ENCODE peak calls at places on chromosomes 13 and 19, in four cellular contexts. R is HS-27A, V is amygdala, C is right cardiac atrium. N is an unnamed sample.

GRCh38 chr13:111614613-111615012 is 294.2 kb downstream of the TEX29 start:
- DNase-seq in R (no peak), V (no peak), C (no peak), N (no peak)

GRCh38 chr13:48222358-48223015 is 10.5 kb upstream of the ITM2B start:
- DNase-seq in R (no peak), V (no peak), C (peak; percentile 83), N (no peak)

GRCh38 chr19:48964205-48965032 is 690 bp upstream of the FTL start:
- DNase-seq in R (no peak), V (no peak), C (no peak), N (no peak)

GRCh38 chr19:47778954-47779351 is 450 bp downstream of the SELENOW start:
- DNase-seq in R (no peak), V (peak; percentile 35), C (peak; percentile 73), N (no peak)

GRCh38 chr13:94312511-94313191 is 166.8 kb downstream of the DCT start:
- DNase-seq in R (no peak), V (no peak), C (no peak), N (no peak)

GRCh38 chr13:51625555-51626345 is 41.5 kb downstream of the WDFY2 start:
- DNase-seq in R (no peak), V (peak; percentile 17), C (peak; percentile 65), N (no peak)

GRCh38 chr19:8039231-8039630 is 13.3 kb upstream of the CCL25 start:
- DNase-seq in R (no peak), V (no peak), C (no peak), N (no peak)

GRCh38 chr19:15487038-15487437 is 7.7 kb upstream of the PGLYRP2 start:
- DNase-seq in R (no peak), V (no peak), C (no peak), N (no peak)

GRCh38 chr19:14416743-14417214 is 2.4 kb downstream of the DDX39A start:
- DNase-seq in R (no peak), V (no peak), C (no peak), N (no peak)

GRCh38 chr19:36060430-36060829 is 5.7 kb downstream of the WDR62 start:
- DNase-seq in R (no peak), V (peak; percentile 77), C (peak; percentile 70), N (peak; percentile 28)

GRCh38 chr19:49403404-49404187 is 15.5 kb downstream of the KASH5 start:
- DNase-seq in R (no peak), V (no peak), C (no peak), N (no peak)

GRCh38 chr13:36298535-36299068 is 988 bp upstream of the CCDC169 start:
- DNase-seq in R (no peak), V (no peak), C (peak; percentile 20), N (no peak)

GRCh38 chr13:113533441-113533840 is 42.9 kb upstream of the DCUN1D2 start:
- DNase-seq in R (no peak), V (no peak), C (no peak), N (no peak)

GRCh38 chr13:73816702-73817101 is 317.5 kb downstream of the KLF12 start:
- DNase-seq in R (no peak), V (no peak), C (no peak), N (no peak)

GRCh38 chr13:109857803-109858202 is 71.4 kb upstream of the IRS2 start:
- DNase-seq in R (no peak), V (no peak), C (no peak), N (no peak)

GRCh38 chr13:27374650-27375049 is 49.8 kb upstream of the GTF3A start:
- DNase-seq in R (peak; percentile 33), V (peak; percentile 37), C (peak; percentile 75), N (peak; percentile 69)

GRCh38 chr13:99313473-99313872 is 6.3 kb upstream of the GPR183 start:
- DNase-seq in R (no peak), V (no peak), C (no peak), N (no peak)

GRCh38 chr13:103883152-103883551 is 816.9 kb upstream of the SLC10A2 start:
- DNase-seq in R (peak; percentile 86), V (peak; percentile 84), C (peak; percentile 95), N (peak; percentile 94)

GRCh38 chr19:6212403-6213265 is 67.1 kb downstream of the MLLT1 start:
- DNase-seq in R (no peak), V (no peak), C (peak; percentile 49), N (no peak)

GRCh38 chr13:113119822-113120189 is 2.8 kb upstream of the F10 start:
- DNase-seq in R (no peak), V (no peak), C (no peak), N (no peak)

GRCh38 chr13:109778102-109778542 is 8.3 kb downstream of the IRS2 start:
- DNase-seq in R (no peak), V (no peak), C (no peak), N (no peak)

GRCh38 chr13:30870049-30870884 is 35.8 kb upstream of the MEDAG start:
- DNase-seq in R (peak; percentile 64), V (no peak), C (peak; percentile 90), N (peak; percentile 86)

GRCh38 chr13:74132152-74132767 is 1.9 kb downstream of the KLF12 start:
- DNase-seq in R (no peak), V (no peak), C (no peak), N (no peak)

GRCh38 chr19:11046608-11047354 is 42.5 kb upstream of the LDLR start:
- DNase-seq in R (no peak), V (no peak), C (no peak), N (no peak)

GRCh38 chr13:29861694-29862110 is 11.3 kb upstream of the UBL3 start:
- DNase-seq in R (peak; percentile 92), V (no peak), C (no peak), N (peak; percentile 98)

GRCh38 chr13:87311165-87311564 is 360.0 kb upstream of the SLITRK5 start:
- DNase-seq in R (no peak), V (no peak), C (no peak), N (no peak)

GRCh38 chr13:72208112-72208645 is 341.2 kb upstream of the DACH1 start:
- DNase-seq in R (no peak), V (no peak), C (no peak), N (no peak)

GRCh38 chr19:56091751-56092546 is 29.1 kb downstream of the ZNF787 start:
- DNase-seq in R (no peak), V (no peak), C (no peak), N (no peak)

GRCh38 chr13:44259045-44260042 is 114.3 kb upstream of the SERP2 start:
- DNase-seq in R (no peak), V (no peak), C (no peak), N (no peak)

GRCh38 chr13:96967248-96967745 is 27.0 kb downstream of the OXGR1 start:
- DNase-seq in R (peak; percentile 20), V (no peak), C (no peak), N (peak; percentile 10)

GRCh38 chr13:25538276-25538675 is 166.5 kb downstream of the ATP8A2 start:
- DNase-seq in R (no peak), V (no peak), C (no peak), N (no peak)

GRCh38 chr19:41431426-41432386 is 4.5 kb upstream of the B3GNT8 start:
- DNase-seq in R (no peak), V (no peak), C (peak; percentile 80), N (no peak)

GRCh38 chr19:29812080-29812880 is 489 bp downstream of the CCNE1 start:
- DNase-seq in R (no peak), V (no peak), C (peak; percentile 66), N (no peak)

GRCh38 chr19:2048959-2049740 is 1.9 kb downstream of the MKNK2 start:
- DNase-seq in R (no peak), V (peak; percentile 73), C (peak; percentile 81), N (no peak)

GRCh38 chr13:48019796-48020195 is 17.7 kb upstream of the NUDT15 start:
- DNase-seq in R (no peak), V (no peak), C (no peak), N (no peak)

GRCh38 chr19:53977991-53978731 is 13.3 kb upstream of the CACNG6 start:
- DNase-seq in R (no peak), V (peak; percentile 91), C (peak; percentile 79), N (no peak)

GRCh38 chr13:75458696-75459422 is 23.1 kb downstream of the TBC1D4 start:
- DNase-seq in R (no peak), V (peak; percentile 5), C (peak; percentile 60), N (no peak)

GRCh38 chr13:113561417-113562084 is 23.0 kb upstream of the TFDP1 start:
- DNase-seq in R (no peak), V (no peak), C (no peak), N (no peak)